ENCODE peak calls at places on chromosomes 12 and 14, in five cellular contexts. O is activated CD4-positive, alpha-beta memory T cell treated with anti-CD3 and anti-CD28 coated beads, Interleukin-2, amount 10 ng/mL, durations not matched to agents 7 days and 5 days; U is BE2C; H is effector CD8-positive, alpha-beta T cell; Q is breast epithelium. C is an unnamed sample.

GRCh38 chr12:1201886-1202285 is 210.9 kb downstream of the ERC1 start:
- DNase-seq in O (no peak), Q (no peak), H (no peak), U (no peak), C (no peak)

GRCh38 chr14:35134329-35135123 is 12.2 kb downstream of the PRORP start:
- DNase-seq in H (no peak), Q (no peak), O (no peak), U (no peak), C (no peak)

GRCh38 chr14:94213021-94213420 is 38.9 kb downstream of the PPP4R4 start:
- DNase-seq in H (no peak), O (no peak), Q (no peak), U (no peak), C (no peak)

GRCh38 chr14:92440345-92441003 is 73.1 kb upstream of the RIN3 start:
- DNase-seq in O (no peak), Q (no peak), U (no peak), H (no peak), C (no peak)

GRCh38 chr14:93683241-93683640 is 105.0 kb downstream of the PRIMA1 start:
- DNase-seq in U (peak; percentile 33), H (no peak), O (no peak), Q (no peak), C (no peak)

GRCh38 chr12:24499151-24500146 is 449.5 kb downstream of the BCAT1 start:
- DNase-seq in O (no peak), Q (no peak), U (no peak), H (no peak), C (no peak)

GRCh38 chr14:75144944-75145343 is 18.1 kb upstream of the NEK9 start:
- DNase-seq in U (no peak), O (no peak), Q (no peak), H (no peak), C (no peak)

GRCh38 chr12:123064356-123064755 is 83.9 kb downstream of the ARL6IP4 start:
- DNase-seq in U (no peak), H (no peak), O (no peak), Q (no peak), C (no peak)

GRCh38 chr12:71693126-71693525 is 7.2 kb downstream of the TMEM19 start:
- DNase-seq in U (no peak), O (no peak), H (no peak), Q (no peak), C (no peak)

GRCh38 chr14:100487304-100487703 is 99.9 kb downstream of the BEGAIN start:
- DNase-seq in Q (no peak), H (no peak), O (no peak), U (no peak), C (no peak)

GRCh38 chr12:76337583-76337982 is 10.6 kb downstream of the BBS10 start:
- DNase-seq in H (no peak), U (no peak), O (no peak), Q (no peak), C (no peak)

GRCh38 chr12:114504311-114504710 is 98.4 kb upstream of the TBX5 start:
- DNase-seq in Q (no peak), O (no peak), H (no peak), U (no peak), C (no peak)

GRCh38 chr12:60235261-60235660 is 639.4 kb downstream of the SLC16A7 start:
- DNase-seq in U (no peak), H (no peak), O (no peak), Q (no peak), C (no peak)

GRCh38 chr12:14313379-14313778 is 52.1 kb upstream of the ATF7IP start:
- DNase-seq in Q (no peak), H (no peak), O (no peak), U (no peak), C (no peak)

GRCh38 chr12:5499566-5500325 is 67.8 kb downstream of the NTF3 start:
- DNase-seq in Q (no peak), U (no peak), H (no peak), O (no peak), C (no peak)

GRCh38 chr12:9115731-9116689 is at the start of gene A2M:
- DNase-seq in U (no peak), O (no peak), H (no peak), Q (peak; percentile 51), C (no peak)

GRCh38 chr12:51405801-51406207 is 14.6 kb upstream of the GALNT6 start:
- DNase-seq in U (peak; percentile 81), Q (no peak), H (no peak), O (no peak), C (no peak)

GRCh38 chr12:76611533-76611932 is 52.0 kb upstream of the OSBPL8 start:
- DNase-seq in Q (no peak), H (no peak), O (no peak), U (no peak), C (no peak)

GRCh38 chr12:26782372-26783132 is 50.4 kb downstream of the ITPR2 start:
- DNase-seq in U (no peak), H (no peak), Q (no peak), O (no peak), C (no peak)

GRCh38 chr12:121026274-121027045 is 10.2 kb upstream of the C12orf43 start:
- DNase-seq in H (no peak), O (no peak), U (no peak), Q (no peak), C (no peak)

GRCh38 chr12:84502907-84503787 is 409.5 kb downstream of the SLC6A15 start:
- DNase-seq in O (no peak), Q (no peak), U (peak; percentile 76), H (no peak), C (no peak)

GRCh38 chr14:35403085-35403396 is 1.5 kb downstream of the NFKBIA start:
- DNase-seq in Q (no peak), O (peak; percentile 39), H (peak; percentile 43), U (no peak), C (no peak)

GRCh38 chr12:57148469-57149308 is 1.3 kb upstream of the LRP1-AS start:
- DNase-seq in Q (peak; percentile 38), H (no peak), U (no peak), O (no peak), C (no peak)

GRCh38 chr12:82650627-82651337 is 35.9 kb upstream of the TMTC2 start:
- DNase-seq in H (no peak), Q (no peak), U (no peak), O (peak; percentile 55), C (no peak)

GRCh38 chr12:112107728-112108447 is 695 bp downstream of the NAA25 start:
- DNase-seq in H (no peak), Q (peak; percentile 32), U (peak; percentile 68), O (no peak), C (peak; percentile 72)

GRCh38 chr12:102824218-102824835 is 92.7 kb downstream of the PAH start:
- DNase-seq in H (no peak), O (no peak), U (no peak), Q (no peak), C (no peak)

GRCh38 chr12:18720690-18721089 is 17.1 kb downstream of the PLCZ1 start:
- DNase-seq in U (no peak), Q (no peak), H (no peak), O (no peak), C (no peak)

GRCh38 chr12:127041985-127042625 is 1224.9 kb upstream of the TMEM132C start:
- DNase-seq in U (no peak), H (no peak), O (no peak), Q (no peak), C (no peak)

GRCh38 chr14:73474952-73475351 is 15.8 kb upstream of the RIOX1 start:
- DNase-seq in H (no peak), Q (no peak), U (no peak), O (no peak), C (no peak)